ENCODE peak calls at places on chromosomes 6 and 20, in seven cellular contexts. H is GM20000, A is AG04449, J is astrocyte of the cerebellum, C is heart left ventricle, S is colonic mucosa, E is progenitor cell of endocrine pancreas. M is an unnamed sample.
A peak's percentile ranks its signal among the peaks of the same experiment; 100 is the strongest.

GRCh38 chr6:34465551-34466241 is at the start of gene PACSIN1:
- DNase-seq in S (no peak), E (peak; percentile 34), A (no peak), C (no peak), J (no peak), H (peak; percentile 71), M (no peak)

GRCh38 chr20:48750941-48751620 is 76.7 kb downstream of the PREX1 start:
- DNase-seq in C (peak; percentile 88), S (no peak), A (no peak), H (no peak), E (no peak), J (no peak), M (no peak)

GRCh38 chr6:127618729-127619128 is 41.8 kb downstream of the C6orf58 start:
- DNase-seq in S (no peak), H (no peak), J (no peak), C (no peak), A (no peak), E (no peak), M (no peak)

GRCh38 chr6:156511570-156511969 is 265.6 kb upstream of the ARID1B start:
- DNase-seq in H (no peak), J (no peak), E (no peak), C (no peak), A (no peak), S (no peak), M (no peak)

GRCh38 chr20:33793011-33793931 is 17.9 kb upstream of the CHMP4B start:
- DNase-seq in S (no peak), J (no peak), A (no peak), E (no peak), C (peak; percentile 73), H (no peak), M (no peak)

GRCh38 chr6:39256294-39256693 is 27.0 kb upstream of the KCNK5 start:
- DNase-seq in E (no peak), H (no peak), C (no peak), J (no peak), S (no peak), A (no peak), M (no peak)

GRCh38 chr20:20259534-20259933 is 108.4 kb upstream of the INSM1 start:
- DNase-seq in H (no peak), A (no peak), C (no peak), E (no peak), J (no peak), S (no peak), M (no peak)

GRCh38 chr20:12012241-12013222 is 94.8 kb downstream of the BTBD3 start:
- DNase-seq in S (peak; percentile 66), C (no peak), H (peak; percentile 42), A (no peak), J (peak; percentile 19), E (no peak), M (no peak)

GRCh38 chr6:91167846-91168245 is 581.0 kb upstream of the MAP3K7 start:
- DNase-seq in H (no peak), A (no peak), E (no peak), C (no peak), J (no peak), S (no peak), M (no peak)

GRCh38 chr20:41619360-41620115 is 1.4 kb upstream of the CHD6 start:
- DNase-seq in S (no peak), E (no peak), J (no peak), C (no peak), H (no peak), A (no peak), M (no peak)

GRCh38 chr20:15925376-15925775 is 647.9 kb downstream of the KIF16B start:
- DNase-seq in J (no peak), C (no peak), S (no peak), A (no peak), H (no peak), E (no peak), M (no peak)

GRCh38 chr6:167402195-167402686 is 77.4 kb downstream of the TTLL2 start:
- DNase-seq in E (no peak), C (no peak), H (no peak), J (no peak), S (peak; percentile 13), A (no peak), M (no peak)

GRCh38 chr6:35635601-35636597 is 52.8 kb downstream of the FKBP5 start:
- DNase-seq in C (no peak), S (no peak), E (no peak), J (no peak), A (no peak), H (no peak), M (no peak)

GRCh38 chr20:25269833-25270170 is 21.9 kb downstream of the PYGB start:
- DNase-seq in H (no peak), E (no peak), C (peak; percentile 47), S (no peak), J (no peak), A (no peak), M (no peak)

GRCh38 chr20:35776513-35777101 is 4.8 kb downstream of the PHF20 start:
- DNase-seq in C (no peak), H (no peak), A (no peak), E (no peak), S (peak; percentile 65), J (no peak), M (no peak)

GRCh38 chr6:28600188-28600587 is 74.5 kb downstream of the GPX5 start:
- DNase-seq in J (no peak), A (no peak), H (no peak), C (no peak), S (no peak), E (no peak), M (no peak)

GRCh38 chr20:53138454-53139291 is 166.5 kb downstream of the TSHZ2 start:
- DNase-seq in A (no peak), J (no peak), E (no peak), S (no peak), H (peak; percentile 9), C (no peak), M (no peak)

GRCh38 chr6:96391776-96392175 is 129.8 kb upstream of the UFL1 start:
- DNase-seq in H (no peak), S (no peak), C (no peak), J (peak; percentile 19), A (no peak), E (no peak), M (no peak)

GRCh38 chr6:134599079-134599478 is 281.2 kb upstream of the SGK1 start:
- DNase-seq in J (no peak), A (no peak), H (no peak), S (no peak), E (no peak), C (no peak), M (no peak)

GRCh38 chr6:4853782-4854511 is 77.7 kb downstream of the CDYL start:
- DNase-seq in H (no peak), A (no peak), E (no peak), C (no peak), J (no peak), S (no peak), M (no peak)

GRCh38 chr6:6997282-6998193 is 110.2 kb upstream of the RREB1 start:
- DNase-seq in A (no peak), H (no peak), E (no peak), S (no peak), J (no peak), C (no peak), M (no peak)

GRCh38 chr6:103113416-103113815 is 1719.9 kb downstream of the GRIK2 start:
- DNase-seq in A (no peak), S (no peak), C (no peak), J (no peak), H (no peak), E (no peak), M (no peak)

GRCh38 chr6:21244897-21245470 is 348.6 kb upstream of the SOX4 start:
- DNase-seq in A (no peak), S (no peak), C (no peak), J (no peak), E (no peak), H (no peak), M (no peak)

DNA sequence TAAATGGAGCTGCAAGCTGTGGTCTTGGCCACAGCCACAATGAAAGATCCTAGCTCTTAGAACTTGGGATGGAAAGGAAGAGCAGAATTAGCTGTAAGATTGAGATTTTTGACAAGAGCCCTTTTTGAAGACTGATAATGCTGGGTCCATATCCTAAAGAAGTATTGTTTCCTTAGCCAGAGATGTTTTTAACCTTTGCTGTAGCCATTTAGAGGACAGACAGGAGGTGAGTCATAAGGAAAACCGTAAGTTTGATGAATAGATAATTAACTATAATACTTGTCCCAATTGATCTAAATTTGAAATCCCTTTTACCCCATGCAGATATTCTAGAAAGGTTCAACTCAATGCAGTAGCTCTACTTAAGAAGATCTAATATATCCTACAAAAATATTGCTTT is 213.7 kb downstream of the HTR1B start:
- DNase-seq in A (no peak), J (no peak), C (no peak), S (no peak), E (no peak), H (no peak), M (no peak)
- TF ChIP-seq CTCF in A (no peak), J (no peak), C (no peak), S (no peak), E (no peak), H (no peak), M (no peak)

DNA sequence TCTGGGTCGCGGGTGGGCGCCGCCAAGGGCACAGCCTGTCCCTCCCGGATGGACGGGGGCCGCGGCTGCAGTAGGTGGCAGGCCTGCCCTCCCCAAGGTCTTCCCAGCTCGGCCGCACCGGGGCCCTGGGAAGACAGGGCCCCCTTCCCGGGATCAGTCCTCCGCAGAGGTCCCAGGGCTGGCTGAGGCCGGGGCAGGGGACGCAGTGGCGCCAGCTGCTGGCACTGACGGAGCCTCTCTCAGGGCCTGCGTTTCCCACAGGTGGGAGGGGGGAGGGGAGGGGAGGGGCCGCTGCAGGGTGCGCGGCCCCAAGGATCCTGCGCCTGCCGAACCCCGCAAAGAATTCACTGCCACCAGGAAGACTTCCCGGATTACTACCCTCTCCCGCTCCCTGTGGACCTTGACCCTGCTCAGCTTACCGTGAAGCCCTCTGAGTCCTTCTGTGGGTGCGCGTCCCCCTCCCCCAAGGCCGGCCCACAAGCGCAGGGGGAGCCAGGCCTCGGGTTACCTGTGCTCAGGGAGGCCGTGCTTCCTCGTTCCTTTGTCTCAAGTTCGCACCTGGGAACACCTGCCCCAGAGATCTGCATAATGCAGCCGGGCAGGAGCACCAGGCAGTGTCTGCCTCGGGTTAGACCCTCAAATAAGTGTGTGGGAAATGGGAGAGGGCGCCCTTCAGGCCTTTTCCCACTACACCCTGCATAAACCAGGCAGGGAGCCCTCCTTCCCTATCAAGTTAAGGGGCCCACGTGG is 5.1 kb downstream of the LZTS3 start:
- DNase-seq in E (peak; percentile 54), J (no peak), H (peak; percentile 42), C (peak; percentile 69), S (peak; percentile 73), A (no peak), M (no peak)
- TF ChIP-seq CTCF in E (peak; percentile 32), J (no peak), H (no peak), C (no peak), S (no peak), A (no peak), M (no peak)

GRCh38 chr20:58219342-58219700 is 9.1 kb downstream of the ANKRD60 start:
- DNase-seq in C (no peak), J (no peak), A (peak; percentile 57), E (no peak), H (no peak), S (no peak), M (no peak)
- TF ChIP-seq CTCF in C (no peak), J (no peak), A (no peak), E (no peak), H (no peak), S (no peak), M (no peak)

DNA sequence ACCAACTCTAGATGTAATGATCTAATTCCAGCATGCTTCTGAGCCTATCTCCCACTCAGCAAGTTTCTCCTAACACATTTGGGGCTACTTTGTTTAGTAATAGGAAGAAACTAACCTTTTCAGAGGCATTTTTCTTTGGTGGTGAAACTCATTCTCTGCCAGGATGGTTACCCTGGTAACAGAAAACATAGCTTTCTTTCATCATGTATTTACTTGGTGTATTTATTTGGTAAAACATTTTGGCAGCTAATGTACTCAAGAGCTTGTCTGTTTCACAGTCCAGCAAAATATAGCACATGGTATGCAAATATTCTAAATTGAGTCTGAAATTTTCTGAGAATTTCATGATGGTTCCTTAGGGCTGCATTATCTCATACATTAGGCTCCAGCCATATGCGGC is 100.0 kb downstream of the SLC35B3 start:
- DNase-seq in H (no peak), E (no peak), J (no peak), C (no peak), A (no peak), S (no peak), M (no peak)
- TF ChIP-seq CTCF in H (no peak), E (no peak), J (no peak), C (no peak), A (no peak), S (no peak), M (no peak)